ENCODE peak calls at places on chromosomes 11 and 22, in six cellular contexts. One of them, this sample, is unnamed.
A peak's percentile ranks its signal among the peaks of the same experiment; 100 is the strongest.

GRCh38 chr11:72582206-72583176 is 91.7 kb downstream of the PDE2A start:
- DNase-seq in CD8-positive, alpha-beta memory T cell: no peak
- DNase-seq in SK-N-SH: no peak
- DNase-seq in testis: no peak
- DNase-seq in MM.1S: no peak
- DNase-seq in CD4-positive, alpha-beta memory T cell: no peak
- DNase-seq in this sample: no peak

GRCh38 chr11:15289718-15290117 is 175.0 kb downstream of the INSC start:
- DNase-seq in testis: no peak
- DNase-seq in CD8-positive, alpha-beta memory T cell: no peak
- DNase-seq in MM.1S: no peak
- DNase-seq in CD4-positive, alpha-beta memory T cell: no peak
- DNase-seq in SK-N-SH: peak; percentile 7
- DNase-seq in this sample: no peak

GRCh38 chr11:125903753-125904659 is at the start of gene DDX25:
- DNase-seq in CD8-positive, alpha-beta memory T cell: peak; percentile 14
- DNase-seq in SK-N-SH: peak; percentile 95
- DNase-seq in MM.1S: no peak
- DNase-seq in CD4-positive, alpha-beta memory T cell: peak; percentile 34
- DNase-seq in testis: peak; percentile 58
- DNase-seq in this sample: no peak

GRCh38 chr11:67024410-67024809 is 1.5 kb downstream of the SYT12 start:
- DNase-seq in SK-N-SH: no peak
- DNase-seq in CD4-positive, alpha-beta memory T cell: peak; percentile 64
- DNase-seq in CD8-positive, alpha-beta memory T cell: peak; percentile 45
- DNase-seq in testis: no peak
- DNase-seq in MM.1S: peak; percentile 66
- DNase-seq in this sample: peak; percentile 88

GRCh38 chr22:21003782-21004181 is 1.9 kb upstream of the THAP7 start:
- DNase-seq in SK-N-SH: no peak
- DNase-seq in MM.1S: no peak
- DNase-seq in CD4-positive, alpha-beta memory T cell: no peak
- DNase-seq in CD8-positive, alpha-beta memory T cell: no peak
- DNase-seq in testis: no peak
- DNase-seq in this sample: no peak

GRCh38 chr22:26616650-26617049 is 1.2 kb downstream of the CRYBB1 start:
- DNase-seq in CD8-positive, alpha-beta memory T cell: no peak
- DNase-seq in CD4-positive, alpha-beta memory T cell: no peak
- DNase-seq in SK-N-SH: no peak
- DNase-seq in testis: no peak
- DNase-seq in MM.1S: peak; percentile 23
- DNase-seq in this sample: no peak

GRCh38 chr11:130892847-130893246 is 23.4 kb downstream of the SNX19 start:
- DNase-seq in SK-N-SH: no peak
- DNase-seq in CD8-positive, alpha-beta memory T cell: no peak
- DNase-seq in CD4-positive, alpha-beta memory T cell: no peak
- DNase-seq in testis: no peak
- DNase-seq in MM.1S: no peak
- DNase-seq in this sample: no peak

GRCh38 chr11:65225284-65226102 is 36.3 kb upstream of the POLA2 start:
- DNase-seq in MM.1S: peak; percentile 61
- DNase-seq in CD4-positive, alpha-beta memory T cell: peak; percentile 56
- DNase-seq in SK-N-SH: peak; percentile 87
- DNase-seq in CD8-positive, alpha-beta memory T cell: peak; percentile 44
- DNase-seq in testis: peak; percentile 67
- DNase-seq in this sample: peak; percentile 26

GRCh38 chr22:19495562-19496323 is 16.0 kb downstream of the CDC45 start:
- DNase-seq in testis: no peak
- DNase-seq in CD4-positive, alpha-beta memory T cell: peak; percentile 36
- DNase-seq in CD8-positive, alpha-beta memory T cell: no peak
- DNase-seq in MM.1S: no peak
- DNase-seq in SK-N-SH: no peak
- DNase-seq in this sample: no peak

GRCh38 chr22:32354360-32355351 is 3.0 kb upstream of the RFPL3 start:
- DNase-seq in CD8-positive, alpha-beta memory T cell: no peak
- DNase-seq in MM.1S: no peak
- DNase-seq in testis: no peak
- DNase-seq in CD4-positive, alpha-beta memory T cell: no peak
- DNase-seq in SK-N-SH: no peak
- DNase-seq in this sample: no peak

GRCh38 chr11:33867996-33868645 is 23.8 kb downstream of the LMO2 start:
- DNase-seq in CD4-positive, alpha-beta memory T cell: no peak
- DNase-seq in CD8-positive, alpha-beta memory T cell: no peak
- DNase-seq in testis: no peak
- DNase-seq in SK-N-SH: no peak
- DNase-seq in MM.1S: no peak
- DNase-seq in this sample: no peak

GRCh38 chr11:65662247-65662801 is 392 bp downstream of the RELA start:
- DNase-seq in MM.1S: no peak
- DNase-seq in CD8-positive, alpha-beta memory T cell: no peak
- DNase-seq in testis: no peak
- DNase-seq in CD4-positive, alpha-beta memory T cell: no peak
- DNase-seq in SK-N-SH: no peak
- DNase-seq in this sample: no peak

GRCh38 chr11:96056581-96056980 is 132.7 kb upstream of the MTMR2 start:
- DNase-seq in MM.1S: no peak
- DNase-seq in CD8-positive, alpha-beta memory T cell: no peak
- DNase-seq in CD4-positive, alpha-beta memory T cell: no peak
- DNase-seq in SK-N-SH: no peak
- DNase-seq in testis: no peak
- DNase-seq in this sample: no peak

GRCh38 chr11:117143390-117143789 is 697 bp upstream of the PAFAH1B2 start:
- DNase-seq in CD8-positive, alpha-beta memory T cell: no peak
- DNase-seq in MM.1S: peak; percentile 60
- DNase-seq in CD4-positive, alpha-beta memory T cell: no peak
- DNase-seq in SK-N-SH: peak; percentile 59
- DNase-seq in testis: peak; percentile 85
- DNase-seq in this sample: peak; percentile 28

GRCh38 chr11:70322653-70323052 is 52.2 kb downstream of the PPFIA1 start:
- DNase-seq in CD8-positive, alpha-beta memory T cell: no peak
- DNase-seq in CD4-positive, alpha-beta memory T cell: no peak
- DNase-seq in MM.1S: no peak
- DNase-seq in SK-N-SH: no peak
- DNase-seq in testis: no peak
- DNase-seq in this sample: no peak

GRCh38 chr11:75790986-75791385 is 22.4 kb downstream of the DGAT2 start:
- DNase-seq in MM.1S: no peak
- DNase-seq in CD8-positive, alpha-beta memory T cell: no peak
- DNase-seq in testis: no peak
- DNase-seq in SK-N-SH: no peak
- DNase-seq in CD4-positive, alpha-beta memory T cell: no peak
- DNase-seq in this sample: no peak

GRCh38 chr22:41674941-41675340 is 13.7 kb downstream of the SNU13 start:
- DNase-seq in CD8-positive, alpha-beta memory T cell: no peak
- DNase-seq in CD4-positive, alpha-beta memory T cell: no peak
- DNase-seq in MM.1S: no peak
- DNase-seq in testis: no peak
- DNase-seq in SK-N-SH: no peak
- DNase-seq in this sample: no peak

GRCh38 chr11:63444181-63444580 is 46.8 kb downstream of the PLAAT5 start:
- DNase-seq in SK-N-SH: no peak
- DNase-seq in CD8-positive, alpha-beta memory T cell: no peak
- DNase-seq in CD4-positive, alpha-beta memory T cell: no peak
- DNase-seq in testis: no peak
- DNase-seq in MM.1S: no peak
- DNase-seq in this sample: no peak

GRCh38 chr11:107549253-107549953 is 16.1 kb downstream of the ALKBH8 start:
- DNase-seq in testis: no peak
- DNase-seq in SK-N-SH: peak; percentile 24
- DNase-seq in MM.1S: peak; percentile 62
- DNase-seq in CD8-positive, alpha-beta memory T cell: peak; percentile 7
- DNase-seq in CD4-positive, alpha-beta memory T cell: peak; percentile 43
- DNase-seq in this sample: peak; percentile 30

GRCh38 chr11:126603486-126603885 is 248.0 kb downstream of the ST3GAL4 start:
- DNase-seq in testis: no peak
- DNase-seq in SK-N-SH: no peak
- DNase-seq in CD8-positive, alpha-beta memory T cell: no peak
- DNase-seq in MM.1S: no peak
- DNase-seq in CD4-positive, alpha-beta memory T cell: no peak
- DNase-seq in this sample: no peak

GRCh38 chr11:82883853-82884252 is 16.4 kb downstream of the PRCP start:
- DNase-seq in MM.1S: no peak
- DNase-seq in CD8-positive, alpha-beta memory T cell: no peak
- DNase-seq in testis: no peak
- DNase-seq in CD4-positive, alpha-beta memory T cell: no peak
- DNase-seq in SK-N-SH: peak; percentile 43
- DNase-seq in this sample: no peak

GRCh38 chr22:27474711-27475547 is 326.6 kb downstream of the MN1 start:
- DNase-seq in CD4-positive, alpha-beta memory T cell: no peak
- DNase-seq in testis: no peak
- DNase-seq in CD8-positive, alpha-beta memory T cell: no peak
- DNase-seq in MM.1S: no peak
- DNase-seq in SK-N-SH: no peak
- DNase-seq in this sample: no peak

GRCh38 chr11:63683133-63683991 is 2.1 kb downstream of the RTN3 start:
- DNase-seq in CD4-positive, alpha-beta memory T cell: no peak
- DNase-seq in CD8-positive, alpha-beta memory T cell: no peak
- DNase-seq in SK-N-SH: no peak
- DNase-seq in MM.1S: no peak
- DNase-seq in testis: no peak
- DNase-seq in this sample: no peak

GRCh38 chr11:112520293-112520692 is 259.6 kb upstream of the PLET1 start:
- DNase-seq in MM.1S: no peak
- DNase-seq in SK-N-SH: no peak
- DNase-seq in CD8-positive, alpha-beta memory T cell: no peak
- DNase-seq in CD4-positive, alpha-beta memory T cell: no peak
- DNase-seq in testis: no peak
- DNase-seq in this sample: peak; percentile 47

GRCh38 chr22:47083379-47083986 is 321.0 kb downstream of the TBC1D22A start:
- DNase-seq in testis: no peak
- DNase-seq in CD4-positive, alpha-beta memory T cell: no peak
- DNase-seq in CD8-positive, alpha-beta memory T cell: no peak
- DNase-seq in SK-N-SH: no peak
- DNase-seq in MM.1S: no peak
- DNase-seq in this sample: no peak

GRCh38 chr22:47084226-47084625 is 321.8 kb downstream of the TBC1D22A start:
- DNase-seq in testis: no peak
- DNase-seq in CD8-positive, alpha-beta memory T cell: no peak
- DNase-seq in SK-N-SH: no peak
- DNase-seq in CD4-positive, alpha-beta memory T cell: no peak
- DNase-seq in MM.1S: no peak
- DNase-seq in this sample: no peak

GRCh38 chr22:47076758-47077157 is 314.3 kb downstream of the TBC1D22A start:
- DNase-seq in SK-N-SH: no peak
- DNase-seq in MM.1S: no peak
- DNase-seq in CD8-positive, alpha-beta memory T cell: no peak
- DNase-seq in CD4-positive, alpha-beta memory T cell: no peak
- DNase-seq in testis: no peak
- DNase-seq in this sample: no peak

GRCh38 chr22:47082505-47082904 is 320.1 kb downstream of the TBC1D22A start:
- DNase-seq in testis: no peak
- DNase-seq in SK-N-SH: no peak
- DNase-seq in CD8-positive, alpha-beta memory T cell: no peak
- DNase-seq in MM.1S: no peak
- DNase-seq in CD4-positive, alpha-beta memory T cell: no peak
- DNase-seq in this sample: no peak

GRCh38 chr22:47080100-47080499 is 317.6 kb downstream of the TBC1D22A start:
- DNase-seq in SK-N-SH: no peak
- DNase-seq in MM.1S: no peak
- DNase-seq in CD4-positive, alpha-beta memory T cell: no peak
- DNase-seq in testis: no peak
- DNase-seq in CD8-positive, alpha-beta memory T cell: no peak
- DNase-seq in this sample: no peak
- H3K9me3 ChIP-seq in SK-N-SH: peaks cover 13% of the 10 kb centered on the region
- H3K9me3 ChIP-seq in MM.1S: no peaks in the 10 kb centered on the region
- H3K9me3 ChIP-seq in CD4-positive, alpha-beta memory T cell: peaks cover 4% of the 10 kb centered on the region
- H3K9me3 ChIP-seq in testis: no peaks in the 10 kb centered on the region
- H3K9me3 ChIP-seq in CD8-positive, alpha-beta memory T cell: peaks cover 3% of the 10 kb centered on the region
- H3K9me3 ChIP-seq in this sample: peaks cover 30% of the 10 kb centered on the region

DNA sequence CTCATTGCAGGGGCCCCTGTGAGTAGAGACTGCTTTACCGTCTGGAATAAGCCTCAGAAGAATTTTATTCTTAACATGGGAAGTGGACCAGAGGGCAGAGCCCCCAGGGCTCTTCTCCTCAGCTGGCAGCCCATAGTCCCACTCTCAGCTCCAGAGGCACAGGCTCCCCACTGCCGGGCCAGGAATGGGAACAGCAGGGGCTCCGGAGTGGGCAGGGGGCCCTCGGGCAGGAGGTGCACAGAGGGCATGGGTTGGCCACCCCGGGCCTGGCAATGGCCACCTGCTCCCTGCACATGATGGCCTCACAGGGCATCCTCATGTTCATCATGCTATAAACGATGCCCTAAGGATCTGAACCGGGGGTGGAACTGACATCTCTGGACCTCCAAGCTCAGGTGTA is 1469.7 kb downstream of the BRD1 start:
- DNase-seq in SK-N-SH: no peak
- DNase-seq in CD4-positive, alpha-beta memory T cell: no peak
- DNase-seq in testis: no peak
- DNase-seq in MM.1S: no peak
- DNase-seq in CD8-positive, alpha-beta memory T cell: no peak
- DNase-seq in this sample: no peak
- H3K9me3 ChIP-seq in SK-N-SH: no peaks in the 10 kb centered on the region
- H3K9me3 ChIP-seq in CD4-positive, alpha-beta memory T cell: no peaks in the 10 kb centered on the region
- H3K9me3 ChIP-seq in testis: no peaks in the 10 kb centered on the region
- H3K9me3 ChIP-seq in MM.1S: no peaks in the 10 kb centered on the region
- H3K9me3 ChIP-seq in CD8-positive, alpha-beta memory T cell: no peaks in the 10 kb centered on the region
- H3K9me3 ChIP-seq in this sample: no peaks in the 10 kb centered on the region

DNA sequence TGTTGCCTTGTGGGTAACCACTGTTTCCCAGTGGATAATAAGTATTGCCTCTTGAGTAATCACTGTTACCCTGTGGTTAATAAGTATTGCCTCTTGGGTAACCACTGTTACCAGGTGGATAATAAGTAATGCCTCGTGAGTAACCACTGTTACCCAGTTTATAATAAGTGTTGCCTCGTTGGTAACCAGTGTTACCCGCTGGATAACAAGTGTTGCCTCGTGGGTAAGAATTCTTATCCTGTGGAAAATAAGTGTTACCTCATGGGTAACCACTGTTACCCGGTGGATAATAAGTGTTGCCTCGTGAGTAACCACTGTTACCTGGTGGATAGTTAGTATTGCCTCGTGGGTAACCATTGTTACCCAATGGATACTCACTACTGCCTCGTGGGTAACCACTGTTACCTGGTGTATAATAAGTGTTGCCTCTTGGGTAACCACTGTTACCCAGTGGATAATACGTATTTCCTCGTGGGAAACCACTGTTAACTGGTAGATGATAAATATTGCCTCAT is 24.1 kb upstream of the NXPE4 start:
- DNase-seq in CD4-positive, alpha-beta memory T cell: no peak
- DNase-seq in testis: no peak
- DNase-seq in CD8-positive, alpha-beta memory T cell: no peak
- DNase-seq in MM.1S: no peak
- DNase-seq in SK-N-SH: no peak
- DNase-seq in this sample: no peak
- H3K9me3 ChIP-seq in CD4-positive, alpha-beta memory T cell: peaks cover 8% of the 10 kb centered on the region
- H3K9me3 ChIP-seq in testis: no peaks in the 10 kb centered on the region
- H3K9me3 ChIP-seq in CD8-positive, alpha-beta memory T cell: no peaks in the 10 kb centered on the region
- H3K9me3 ChIP-seq in MM.1S: no peaks in the 10 kb centered on the region
- H3K9me3 ChIP-seq in SK-N-SH: no peaks in the 10 kb centered on the region
- H3K9me3 ChIP-seq in this sample: peaks cover 71% of the 10 kb centered on the region

DNA sequence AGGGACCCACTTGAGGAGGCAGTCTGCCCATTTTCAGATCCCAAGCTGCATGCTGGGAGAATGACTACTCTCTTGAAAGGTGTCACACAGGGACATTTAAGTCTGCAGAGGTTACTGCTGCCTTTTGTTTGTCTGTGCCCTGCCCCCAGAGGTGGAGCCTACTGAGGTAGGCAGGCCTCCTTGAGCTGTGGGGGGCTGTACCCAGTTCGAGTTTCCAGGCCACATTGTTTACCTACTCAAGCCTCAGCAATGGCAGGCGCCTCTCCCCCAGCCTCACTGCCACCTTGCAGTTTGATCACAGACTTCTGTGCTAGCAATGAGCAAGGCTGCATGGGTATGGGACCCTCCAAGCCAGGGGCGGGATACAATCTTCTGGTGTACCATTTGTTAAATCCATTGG is 126.0 kb downstream of the OR4A5 start:
- DNase-seq in CD8-positive, alpha-beta memory T cell: no peak
- DNase-seq in MM.1S: no peak
- DNase-seq in SK-N-SH: no peak
- DNase-seq in testis: no peak
- DNase-seq in CD4-positive, alpha-beta memory T cell: no peak
- DNase-seq in this sample: no peak
- H3K9me3 ChIP-seq in CD8-positive, alpha-beta memory T cell: no peaks in the 10 kb centered on the region
- H3K9me3 ChIP-seq in MM.1S: no peaks in the 10 kb centered on the region
- H3K9me3 ChIP-seq in SK-N-SH: peaks cover 16% of the 10 kb centered on the region
- H3K9me3 ChIP-seq in testis: no peaks in the 10 kb centered on the region
- H3K9me3 ChIP-seq in CD4-positive, alpha-beta memory T cell: peaks cover 21% of the 10 kb centered on the region
- H3K9me3 ChIP-seq in this sample: peaks cover 42% of the 10 kb centered on the region